ENCODE peak calls at places on chromosomes 2 and 18, in nine cellular contexts. F, U, C, W, E, G, Y, X and V are unnamed samples.

GRCh38 chr18:6714027-6714426 is 15.5 kb upstream of the ARHGAP28 start:
- DNase-seq in X (no peak), F (no peak), C (no peak), Y (no peak), W (no peak), U (no peak), G (no peak), E (no peak), V (no peak)

GRCh38 chr2:216548901-216549321 is 50.3 kb downstream of the RPL37A start:
- DNase-seq in F (no peak), X (no peak), Y (peak; percentile 68), U (peak; percentile 75), E (no peak), G (no peak), C (no peak), W (no peak), V (no peak)

GRCh38 chr2:111219734-111220505 is 99.2 kb downstream of the BCL2L11 start:
- DNase-seq in W (no peak), G (no peak), C (no peak), U (no peak), X (no peak), Y (no peak), E (no peak), F (no peak), V (no peak)

GRCh38 chr2:218429951-218430692 is 11.2 kb downstream of the VIL1 start:
- DNase-seq in E (peak; percentile 64), Y (no peak), F (peak; percentile 45), U (peak; percentile 24), G (no peak), C (no peak), X (no peak), W (no peak), V (no peak)

GRCh38 chr2:155748126-155748525 is 584.4 kb downstream of the NR4A2 start:
- DNase-seq in Y (no peak), X (no peak), E (no peak), F (no peak), W (no peak), C (no peak), G (no peak), U (no peak), V (no peak)

GRCh38 chr2:42118759-42119569 is 50.2 kb upstream of the EML4 start:
- DNase-seq in Y (no peak), G (no peak), C (no peak), X (no peak), W (no peak), F (no peak), U (no peak), E (no peak), V (no peak)

GRCh38 chr2:101277111-101277510 is 24.4 kb downstream of the CNOT11 start:
- DNase-seq in F (no peak), W (no peak), G (peak; percentile 32), U (no peak), C (peak; percentile 51), Y (no peak), X (peak; percentile 49), E (no peak), V (no peak)

GRCh38 chr18:23283933-23284430 is 148.7 kb downstream of the CABLES1 start:
- DNase-seq in X (peak; percentile 63), Y (no peak), U (no peak), F (no peak), W (peak; percentile 20), E (no peak), G (no peak), C (no peak), V (no peak)

GRCh38 chr2:223889133-223889769 is 51.9 kb upstream of the AP1S3 start:
- DNase-seq in C (no peak), G (no peak), X (no peak), Y (no peak), E (no peak), W (no peak), F (no peak), U (no peak), V (no peak)

GRCh38 chr2:231188506-231189170 is 9.8 kb upstream of the ARMC9 start:
- DNase-seq in E (no peak), W (no peak), X (no peak), C (no peak), F (no peak), G (peak; percentile 17), Y (no peak), U (no peak), V (no peak)

GRCh38 chr2:68750592-68751396 is 16.2 kb downstream of the ARHGAP25 start:
- DNase-seq in U (no peak), F (no peak), W (no peak), E (no peak), Y (no peak), X (no peak), C (no peak), G (no peak), V (no peak)

GRCh38 chr2:110955045-110955444 is 165.7 kb upstream of the BCL2L11 start:
- DNase-seq in F (no peak), U (no peak), X (no peak), C (no peak), E (no peak), G (no peak), W (no peak), Y (no peak), V (no peak)

GRCh38 chr2:68287580-68288441 is 31.9 kb downstream of the CNRIP1 start:
- DNase-seq in W (peak; percentile 23), F (peak; percentile 40), U (no peak), X (peak; percentile 61), G (no peak), E (no peak), C (peak; percentile 41), Y (no peak), V (peak; percentile 64)

GRCh38 chr2:28360742-28361293 is 31.8 kb upstream of the FOSL2 start:
- DNase-seq in E (no peak), C (no peak), F (peak; percentile 69), Y (peak; percentile 73), G (no peak), X (peak; percentile 87), U (peak; percentile 72), W (peak; percentile 74), V (no peak)

DNA sequence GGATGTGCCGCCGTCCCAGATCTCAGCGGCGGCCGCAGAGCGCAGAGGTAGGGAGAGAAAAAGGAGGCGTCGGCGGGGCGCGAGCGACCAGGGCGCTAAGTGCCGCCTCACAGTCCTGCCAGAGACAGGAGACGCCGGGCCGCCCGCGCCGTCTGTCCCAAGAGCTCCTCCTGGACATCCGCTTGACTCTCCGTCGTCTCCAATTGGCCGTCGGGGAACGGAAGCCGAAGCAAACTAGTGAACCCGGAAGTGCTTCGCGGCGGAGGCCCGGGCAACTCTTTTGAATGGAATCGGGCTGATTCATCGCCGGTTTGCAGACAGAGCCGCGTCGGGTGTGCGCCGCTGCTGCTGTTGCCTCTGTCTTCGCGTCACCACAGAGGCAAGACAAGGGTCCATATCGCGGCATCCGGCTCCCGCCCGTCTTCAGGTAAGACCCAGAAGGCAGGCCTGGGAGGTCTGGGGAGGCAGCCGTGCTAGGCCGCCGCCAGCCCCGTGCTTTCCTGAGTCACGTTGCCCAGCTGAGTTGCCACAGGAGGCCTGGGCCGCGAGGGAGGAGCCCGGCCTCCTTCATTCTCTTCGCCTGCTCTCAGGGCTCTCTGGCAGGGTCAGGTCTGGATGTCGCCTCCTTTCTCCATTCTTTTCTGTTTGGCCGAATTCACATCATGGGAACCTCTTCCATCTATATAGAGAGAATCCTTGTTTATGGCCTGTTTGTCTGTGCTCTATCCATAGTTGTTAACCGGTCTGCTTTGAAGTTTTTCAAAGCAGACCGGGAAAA is at the start of gene PSMD14:
- DNase-seq in E (peak; percentile 98), C (peak; percentile 95), X (peak; percentile 94), F (peak; percentile 76), G (peak; percentile 91), U (peak; percentile 90), Y (peak; percentile 96), W (peak; percentile 96), V (peak; percentile 92)
- TF ChIP-seq POLR2A in E (peak; percentile 63), C (peak; percentile 83), X (peak; percentile 95), F (peak; percentile 97), G (no peak), U (peak; percentile 31), Y (peak; percentile 74), W (peak; percentile 36), V (peak; percentile 81)

GRCh38 chr2:54629390-54629789 is 94.1 kb upstream of the EML6 start:
- DNase-seq in G (no peak), W (no peak), E (no peak), Y (no peak), U (no peak), C (no peak), F (no peak), X (no peak), V (no peak)

GRCh38 chr2:54628957-54629356 is 94.5 kb upstream of the EML6 start:
- DNase-seq in X (no peak), E (no peak), U (no peak), W (no peak), C (no peak), G (no peak), Y (no peak), F (no peak), V (no peak)

GRCh38 chr2:54628418-54628817 is 95.0 kb upstream of the EML6 start:
- DNase-seq in Y (no peak), W (no peak), E (no peak), G (no peak), F (no peak), U (no peak), C (no peak), X (no peak), V (no peak)

GRCh38 chr2:54630841-54631497 is 92.5 kb upstream of the EML6 start:
- DNase-seq in X (no peak), C (no peak), F (no peak), W (no peak), G (no peak), E (no peak), U (no peak), Y (peak; percentile 75), V (no peak)

GRCh38 chr2:54629914-54630609 is 93.4 kb upstream of the EML6 start:
- DNase-seq in E (no peak), Y (peak; percentile 89), F (no peak), G (peak; percentile 50), C (peak; percentile 92), W (peak; percentile 98), U (no peak), X (peak; percentile 66), V (peak; percentile 42)
- H3K4me1 ChIP-seq in E (peaks cover 14% of the 10 kb centered on the region), Y (peaks cover 73% of the 10 kb centered on the region), F (no peaks in the 10 kb centered on the region), G (peaks cover 47% of the 10 kb centered on the region), C (peaks cover 57% of the 10 kb centered on the region), W (peaks cover 18% of the 10 kb centered on the region), U (peaks cover 10% of the 10 kb centered on the region), X (peaks cover 14% of the 10 kb centered on the region), V (peaks cover 26% of the 10 kb centered on the region)

GRCh38 chr2:61764035-61764800 is 89.6 kb downstream of the FAM161A start:
- DNase-seq in F (peak; percentile 97), X (peak; percentile 99), W (peak; percentile 98), U (peak; percentile 98), E (peak; percentile 98), Y (peak; percentile 98), C (peak; percentile 98), G (peak; percentile 98), V (peak; percentile 96)
- TF ChIP-seq POLR2A in F (peak; percentile 91), X (peak; percentile 98), W (peak; percentile 79), U (peak; percentile 96), E (peak; percentile 80), Y (peak; percentile 81), C (peak; percentile 99), G (no peak), V (peak; percentile 97)

DNA sequence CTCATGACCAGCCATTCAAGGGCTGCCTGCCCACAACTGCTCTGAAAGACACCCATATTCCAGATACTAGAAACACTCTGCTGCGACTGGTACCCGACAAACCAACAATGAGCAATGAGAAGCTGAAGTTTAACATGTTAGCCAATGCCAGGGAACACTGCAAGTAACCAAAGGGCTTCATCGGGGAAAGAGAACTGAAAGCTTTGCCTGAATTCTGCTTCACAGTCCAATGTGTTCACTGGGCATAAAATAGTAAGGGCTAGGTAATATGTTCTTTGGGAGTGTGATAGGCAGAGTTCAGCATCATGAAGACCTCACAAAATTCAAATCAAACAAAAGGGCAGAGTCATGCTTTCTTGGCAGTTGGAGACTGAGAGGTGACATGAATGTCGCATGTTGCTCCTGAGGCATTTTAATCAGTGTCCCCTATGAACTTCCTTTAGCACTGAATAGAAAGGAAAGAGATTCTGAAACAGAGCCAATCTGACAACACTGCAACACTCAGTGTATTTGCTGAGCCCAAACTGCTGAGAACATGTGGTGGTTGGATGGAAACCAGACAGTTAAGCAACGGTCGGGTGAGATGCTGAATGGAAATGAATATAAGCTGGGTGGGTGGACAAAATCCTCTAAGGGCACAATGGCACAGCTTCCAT is 277.7 kb downstream of the AFF3 start:
- DNase-seq in G (no peak), W (peak; percentile 20), Y (no peak), F (no peak), U (no peak), E (no peak), C (no peak), X (peak; percentile 67), V (peak; percentile 26)
- H3K4me1 ChIP-seq in G (peaks cover 9% of the 10 kb centered on the region), W (no peaks in the 10 kb centered on the region), Y (peaks cover 23% of the 10 kb centered on the region), F (no peaks in the 10 kb centered on the region), U (peaks cover 1% of the 10 kb centered on the region), E (peaks cover 5% of the 10 kb centered on the region), C (no peaks in the 10 kb centered on the region), X (peaks cover 42% of the 10 kb centered on the region), V (no peaks in the 10 kb centered on the region)